ENCODE peak calls at places on chromosome 14, in six cellular contexts. X, Q, U, I, M and S are unnamed samples.

GRCh38 chr14:100872241-100872640 is 31.3 kb downstream of the RTL1 start:
- DNase-seq in X (no peak), Q (no peak), U (peak; percentile 30), I (no peak), M (no peak), S (no peak)

GRCh38 chr14:74292061-74292460 is 10.7 kb downstream of the ABCD4 start:
- DNase-seq in X (no peak), Q (no peak), U (no peak), I (no peak), M (no peak), S (no peak)

GRCh38 chr14:69955855-69956567 is 76.8 kb downstream of the SMOC1 start:
- DNase-seq in X (no peak), Q (no peak), U (no peak), I (no peak), M (no peak), S (no peak)

GRCh38 chr14:61435563-61436337 is 114.4 kb downstream of the PRKCH start:
- DNase-seq in X (no peak), Q (peak; percentile 0), U (no peak), I (peak; percentile 25), M (no peak), S (no peak)

GRCh38 chr14:55281316-55281839 is 10.2 kb downstream of the FBXO34 start:
- DNase-seq in X (no peak), Q (no peak), U (no peak), I (no peak), M (no peak), S (no peak)

GRCh38 chr14:80764921-80765507 is 176.5 kb downstream of the CEP128 start:
- DNase-seq in X (no peak), Q (no peak), U (no peak), I (no peak), M (no peak), S (no peak)

GRCh38 chr14:101821528-101821927 is 60.0 kb downstream of the PPP2R5C start:
- DNase-seq in X (no peak), Q (no peak), U (no peak), I (no peak), M (no peak), S (no peak)

GRCh38 chr14:49982082-49982481 is 89.2 kb downstream of the ARF6 start:
- DNase-seq in X (no peak), Q (no peak), U (no peak), I (peak; percentile 39), M (no peak), S (no peak)

GRCh38 chr14:102620413-102620812 is 28.0 kb downstream of the RCOR1 start:
- DNase-seq in X (no peak), Q (no peak), U (no peak), I (peak; percentile 46), M (no peak), S (no peak)

GRCh38 chr14:22336031-22336430 is 253.0 kb downstream of the DAD1 start:
- DNase-seq in X (no peak), Q (no peak), U (no peak), I (no peak), M (no peak), S (no peak)

GRCh38 chr14:92316116-92316515 is 6.8 kb upstream of the SLC24A4 start:
- DNase-seq in X (no peak), Q (no peak), U (no peak), I (no peak), M (no peak), S (no peak)

GRCh38 chr14:20836668-20837338 is 34.2 kb upstream of the RNASE1 start:
- DNase-seq in X (no peak), Q (no peak), U (peak; percentile 27), I (peak; percentile 70), M (no peak), S (no peak)

GRCh38 chr14:55348766-55349453 is 62.7 kb downstream of the ATG14 start:
- DNase-seq in X (no peak), Q (no peak), U (peak; percentile 84), I (no peak), M (no peak), S (peak; percentile 7)

GRCh38 chr14:59582845-59583509 is 6.4 kb upstream of the CCDC175 start:
- DNase-seq in X (no peak), Q (no peak), U (no peak), I (no peak), M (peak; percentile 57), S (no peak)

GRCh38 chr14:98906123-98906995 is 365.6 kb downstream of the BCL11B start:
- DNase-seq in X (peak; percentile 22), Q (no peak), U (peak; percentile 94), I (peak; percentile 10), M (no peak), S (no peak)

GRCh38 chr14:99729991-99730875 is 46.1 kb downstream of the CYP46A1 start:
- DNase-seq in X (peak; percentile 73), Q (no peak), U (peak; percentile 31), I (no peak), M (peak; percentile 97), S (peak; percentile 92)

GRCh38 chr14:102776761-102777710 is at the start of gene TRAF3:
- DNase-seq in X (peak; percentile 54), Q (no peak), U (peak; percentile 71), I (peak; percentile 82), M (peak; percentile 96), S (peak; percentile 88)

GRCh38 chr14:38016497-38016896 is 191.2 kb upstream of the SSTR1 start:
- DNase-seq in X (no peak), Q (no peak), U (peak; percentile 3), I (peak; percentile 1), M (no peak), S (no peak)

GRCh38 chr14:102969901-102970300 is 47.4 kb downstream of the AMN start:
- DNase-seq in X (no peak), Q (no peak), U (no peak), I (no peak), M (no peak), S (no peak)

GRCh38 chr14:22088614-22089359 is 415.2 kb upstream of the OR4E1 start:
- DNase-seq in X (no peak), Q (peak; percentile 35), U (peak; percentile 50), I (peak; percentile 52), M (no peak), S (no peak)

GRCh38 chr14:49105512-49105911 is 480.7 kb downstream of the RPS29 start:
- DNase-seq in X (no peak), Q (no peak), U (no peak), I (no peak), M (no peak), S (no peak)

GRCh38 chr14:66056268-66056907 is 429.8 kb upstream of the CCDC196 start:
- DNase-seq in X (no peak), Q (no peak), U (no peak), I (no peak), M (no peak), S (no peak)
- TF ChIP-seq CTCF in X (no peak), Q (no peak), U (no peak), I (no peak), M (no peak), S (no peak)

GRCh38 chr14:72605921-72606220 is 288.0 kb downstream of the DPF3 start:
- DNase-seq in X (peak; percentile 2), Q (no peak), U (no peak), I (no peak), M (no peak), S (no peak)
- TF ChIP-seq CTCF in X (no peak), Q (no peak), U (no peak), I (no peak), M (no peak), S (no peak)

GRCh38 chr14:36254020-36254614 is 66.3 kb downstream of the MBIP start:
- DNase-seq in X (no peak), Q (no peak), U (peak; percentile 7), I (peak; percentile 4), M (no peak), S (no peak)
- TF ChIP-seq CTCF in X (no peak), Q (peak; percentile 18), U (peak; percentile 26), I (peak; percentile 14), M (no peak), S (peak; percentile 21)

DNA sequence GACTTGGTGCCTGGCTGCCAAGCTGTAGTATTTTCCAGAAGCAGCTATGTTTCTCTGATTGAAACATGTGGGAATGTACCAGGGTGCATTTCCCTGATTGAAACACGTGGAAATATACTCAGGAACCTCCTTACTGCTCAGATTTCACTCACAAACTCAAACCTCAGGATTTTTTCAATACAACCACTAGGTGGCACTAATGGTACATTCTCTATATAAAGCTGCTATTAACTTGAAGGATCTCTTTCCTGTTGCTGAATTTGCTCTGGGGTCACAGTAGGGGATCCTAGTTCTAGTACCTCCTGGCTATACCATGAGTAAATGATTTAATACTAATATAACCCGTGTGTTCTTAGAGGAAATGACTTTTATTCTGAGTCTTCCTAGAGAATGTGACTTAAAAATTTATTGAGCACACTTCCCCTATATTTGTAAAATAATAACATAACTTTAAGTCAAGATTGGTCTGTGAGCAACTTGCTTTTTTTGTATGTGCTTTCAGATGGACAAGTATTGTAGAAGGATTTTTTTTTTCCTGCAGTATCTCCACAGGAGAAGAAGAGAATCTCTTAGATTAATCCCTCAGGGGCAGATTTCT is 173.8 kb upstream of the MIS18BP1 start:
- DNase-seq in X (no peak), Q (peak; percentile 41), U (peak; percentile 59), I (peak; percentile 47), M (no peak), S (no peak)
- TF ChIP-seq CTCF in X (peak; percentile 45), Q (peak; percentile 78), U (peak; percentile 69), I (peak; percentile 55), M (peak; percentile 18), S (peak; percentile 75)

GRCh38 chr14:36402867-36403266 is 82.4 kb upstream of the MBIP start:
- DNase-seq in X (no peak), Q (no peak), U (no peak), I (no peak), M (no peak), S (no peak)

GRCh38 chr14:36405589-36406274 is 85.3 kb upstream of the MBIP start:
- DNase-seq in X (no peak), Q (no peak), U (no peak), I (no peak), M (no peak), S (no peak)

GRCh38 chr14:36408388-36408787 is 88.0 kb upstream of the MBIP start:
- DNase-seq in X (no peak), Q (no peak), U (no peak), I (no peak), M (no peak), S (no peak)
- TF ChIP-seq CTCF in X (no peak), Q (no peak), U (no peak), I (no peak), M (no peak), S (no peak)

DNA sequence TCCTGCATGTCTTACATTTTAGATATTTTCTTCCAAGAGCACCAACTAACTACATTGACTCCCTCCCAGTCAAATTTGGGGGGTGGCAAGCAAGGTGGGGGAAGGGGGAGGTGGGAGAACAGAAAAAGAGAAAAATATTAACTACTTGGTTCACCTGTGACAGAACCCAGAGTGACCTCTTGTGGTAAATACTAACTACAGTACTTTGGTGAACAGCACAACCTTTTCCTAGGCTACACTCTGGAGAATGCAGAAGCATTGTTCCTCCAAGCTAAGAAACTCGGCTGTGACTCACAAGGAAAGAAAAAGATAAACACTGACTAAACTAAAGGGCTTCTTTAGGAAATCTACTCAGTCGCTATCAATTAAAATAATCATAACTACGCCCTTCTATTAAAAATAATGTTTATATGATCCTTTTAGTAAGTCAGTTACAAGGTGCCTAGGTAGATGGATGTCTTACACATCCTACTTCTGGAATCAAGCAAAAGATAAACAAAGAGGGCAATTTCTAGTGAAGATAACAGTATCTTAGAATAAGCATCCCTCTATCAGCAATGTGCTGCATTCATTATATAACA is 5.4 kb downstream of the KCNH5 start:
- DNase-seq in X (no peak), Q (peak; percentile 78), U (peak; percentile 87), I (peak; percentile 68), M (no peak), S (no peak)
- TF ChIP-seq CTCF in X (no peak), Q (peak; percentile 64), U (peak; percentile 55), I (peak; percentile 31), M (no peak), S (peak; percentile 24)